ENCODE peak calls at places on chromosome 6, in six cellular contexts. E, Y, A, P, W and N are unnamed samples.

GRCh38 chr6:125191916-125192609 is 38.5 kb downstream of the TPD52L1 start:
- DNase-seq in W (no peak), E (peak), A (peak), P (peak), Y (peak), N (peak)

GRCh38 chr6:14165091-14165490 is 47.5 kb downstream of the CD83 start:
- DNase-seq in P (no peak), Y (peak), W (no peak), E (no peak), A (no peak), N (peak)

GRCh38 chr6:106370639-106371038 is 10.1 kb downstream of the CRYBG1 start:
- DNase-seq in A (no peak), Y (peak), W (no peak), E (no peak), P (no peak), N (no peak)

GRCh38 chr6:48036316-48036715 is 74.7 kb downstream of the PTCHD4 start:
- DNase-seq in A (no peak), Y (peak), P (no peak), E (no peak), W (no peak), N (peak)

GRCh38 chr6:15734118-15734897 is 71.5 kb upstream of the DTNBP1 start:
- DNase-seq in W (no peak), E (no peak), Y (no peak), A (no peak), P (no peak), N (no peak)

GRCh38 chr6:64266351-64266821 is 630.8 kb downstream of the PHF3 start:
- DNase-seq in W (no peak), Y (peak), A (no peak), E (no peak), P (no peak), N (no peak)

GRCh38 chr6:15674690-15675386 is 12.0 kb upstream of the DTNBP1 start:
- DNase-seq in A (no peak), P (no peak), E (no peak), Y (no peak), W (no peak), N (no peak)

GRCh38 chr6:166989427-166990034 is 9.7 kb upstream of the CEP43 start:
- DNase-seq in E (no peak), P (no peak), W (peak), Y (peak), A (no peak), N (peak)

GRCh38 chr6:57267586-57268293 is 45.6 kb upstream of the RAB23 start:
- DNase-seq in P (peak), W (peak), A (no peak), E (peak), Y (peak), N (peak)

GRCh38 chr6:64280569-64280968 is 645.0 kb downstream of the PHF3 start:
- DNase-seq in E (no peak), W (peak), A (no peak), P (no peak), Y (peak), N (peak)

DNA sequence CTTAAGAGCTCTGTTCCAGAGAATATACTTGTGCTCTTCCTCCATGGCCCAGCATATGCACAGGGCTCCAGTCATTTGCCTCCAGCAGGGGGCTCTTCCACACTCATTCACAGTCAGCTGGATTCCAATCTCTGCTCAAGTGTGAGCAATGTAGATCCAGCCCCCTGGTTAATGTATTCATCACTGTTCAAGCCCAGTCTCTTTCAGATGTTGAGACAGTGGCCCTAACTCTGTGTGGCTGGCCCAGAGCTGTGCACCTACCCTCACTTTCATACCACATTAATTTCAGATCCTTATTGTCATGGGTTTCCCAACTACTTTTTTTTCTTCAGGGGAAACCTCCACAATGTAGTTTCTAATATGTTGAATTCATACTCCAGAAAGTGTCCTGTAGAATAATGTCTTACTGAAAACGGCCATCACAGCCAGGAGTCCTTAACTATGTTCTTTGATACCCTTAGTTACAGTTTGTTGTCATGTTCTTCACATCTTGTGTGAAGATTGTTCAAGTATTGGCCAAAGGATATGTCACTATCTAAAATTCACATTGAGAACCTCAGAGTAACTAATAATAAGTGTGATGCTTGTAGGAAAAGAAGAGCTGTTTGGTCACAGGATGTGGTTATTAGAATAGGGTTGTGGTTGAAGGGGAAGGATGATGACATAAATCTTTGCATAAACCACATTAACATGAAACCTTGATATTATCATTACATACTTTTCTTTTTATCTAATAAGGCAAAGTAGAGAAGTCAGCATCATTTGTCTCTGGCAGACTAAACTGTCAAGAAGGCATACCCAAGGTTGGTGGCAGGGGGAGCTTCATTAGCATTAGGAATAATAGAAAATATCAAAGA is 14.4 kb upstream of the HLA-DQA1 start:
- DNase-seq in E (no peak), P (no peak), A (no peak), Y (peak), W (peak), N (peak)
- TF ChIP-seq CTCF in E (no peak), P (no peak), A (peak), Y (no peak), W (peak), N (peak)

DNA sequence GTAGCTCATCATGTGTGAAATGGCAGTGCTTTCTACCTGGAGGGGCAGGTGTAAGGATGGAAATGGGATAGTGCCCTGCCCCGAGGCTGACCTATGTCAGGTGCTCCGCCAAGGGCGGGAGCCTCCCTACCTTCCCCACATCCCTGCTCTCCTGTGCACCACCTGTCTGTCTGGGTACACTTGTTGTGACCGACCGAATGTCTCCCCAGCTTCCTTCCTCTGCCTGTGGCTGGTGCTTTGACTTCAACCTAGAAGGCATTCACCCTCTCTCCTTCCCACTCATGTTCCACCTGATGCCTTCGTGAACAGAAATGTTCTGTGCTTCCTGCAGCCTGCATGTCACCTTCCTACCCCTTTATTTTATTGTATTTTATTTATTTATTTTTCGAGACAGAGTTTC is 114.8 kb downstream of the SCML4 start:
- DNase-seq in W (no peak), Y (no peak), P (no peak), E (no peak), A (no peak), N (no peak)
- H3K4me3 ChIP-seq in W (no peak), Y (no peak), P (no peak), E (no peak), A (no peak), N (no peak)

DNA sequence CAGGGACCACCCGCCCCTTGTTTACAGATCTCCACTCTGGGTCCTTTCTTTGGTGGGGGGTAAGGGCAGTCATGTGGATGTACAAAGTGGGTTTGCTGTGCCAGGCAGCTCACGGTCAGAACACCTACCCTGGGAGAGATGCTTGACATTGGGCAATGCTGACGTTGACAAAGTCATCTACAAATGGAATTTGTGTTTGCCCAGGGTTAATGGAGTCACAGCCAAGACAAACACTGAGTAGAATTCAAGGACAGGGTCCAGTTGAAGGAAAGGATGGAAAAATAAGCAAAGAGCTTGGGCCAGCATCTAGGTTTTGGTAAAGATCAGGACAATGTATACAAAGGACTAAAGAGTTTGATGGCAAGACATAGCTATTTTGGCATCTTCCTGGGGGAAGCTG is 54.7 kb downstream of the MOCS1 start:
- DNase-seq in E (no peak), P (no peak), W (no peak), A (no peak), Y (no peak), N (peak)
- TF ChIP-seq CTCF in E (no peak), P (no peak), W (no peak), A (no peak), Y (no peak), N (no peak)

GRCh38 chr6:2877057-2877882 is 25.8 kb downstream of the SERPINB9 start:
- DNase-seq in Y (peak), E (peak), P (no peak), W (no peak), A (no peak), N (peak)
- H3K4me3 ChIP-seq in Y (no peak), E (no peak), P (no peak), W (no peak), A (peak), N (peak)

GRCh38 chr6:44096615-44097014 is 30.6 kb downstream of the MRPL14 start:
- DNase-seq in W (no peak), E (peak), Y (peak), A (peak), P (peak), N (peak)
- TF ChIP-seq CTCF in W (peak), E (peak), Y (peak), A (peak), P (peak), N (peak)

GRCh38 chr6:119445666-119446622 is 96.4 kb upstream of the MAN1A1 start:
- DNase-seq in E (no peak), W (no peak), A (no peak), Y (peak), P (no peak), N (peak)
- H3K4me3 ChIP-seq in E (no peak), W (no peak), A (no peak), Y (no peak), P (no peak), N (no peak)

DNA sequence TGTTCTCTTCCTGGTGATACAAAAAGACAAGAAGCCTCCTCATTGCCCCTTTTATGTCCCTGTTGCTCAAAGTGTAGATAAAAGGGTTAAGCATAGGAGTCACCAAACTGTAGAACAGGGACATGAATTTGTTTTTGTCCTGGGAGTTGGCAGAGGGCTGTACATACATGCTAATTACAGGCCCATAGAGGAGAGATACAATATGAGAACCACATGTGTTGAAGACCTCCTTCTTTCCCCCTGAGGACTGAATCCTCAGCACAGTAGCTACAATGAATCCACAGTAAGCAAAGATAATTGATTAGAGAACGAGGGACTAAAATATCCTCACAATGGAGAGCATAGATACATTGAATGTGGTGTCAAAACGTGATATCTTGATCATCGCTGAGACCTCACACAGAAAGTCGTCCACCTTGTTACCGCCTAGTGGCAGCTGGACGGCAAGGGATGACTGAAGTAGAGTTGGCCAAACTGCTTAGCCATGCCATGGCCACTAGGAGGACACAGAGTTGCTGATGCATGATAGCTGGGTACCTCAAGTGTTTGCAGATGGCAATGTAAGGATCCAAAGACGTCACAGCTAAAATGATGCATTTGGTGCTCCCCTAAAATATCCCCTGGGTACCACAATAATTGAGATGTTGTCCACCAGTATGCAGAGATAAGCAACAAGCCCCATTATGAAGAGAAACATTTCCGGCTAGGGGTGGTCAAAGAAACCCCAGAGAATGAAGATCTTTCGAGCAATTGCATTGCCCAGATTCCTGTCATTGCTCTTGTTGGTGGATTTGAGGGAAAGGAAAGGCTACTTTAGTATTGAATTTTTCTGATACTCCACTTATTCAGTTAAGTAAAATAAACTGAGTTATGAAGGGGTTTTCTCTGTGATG is 15.0 kb downstream of the OR2B3 start:
- DNase-seq in Y (peak), W (peak), E (no peak), P (no peak), A (no peak), N (peak)
- TF ChIP-seq CTCF in Y (peak), W (peak), E (no peak), P (peak), A (no peak), N (peak)

GRCh38 chr6:170288091-170288631 is 2.7 kb downstream of the DLL1 start:
- DNase-seq in A (no peak), Y (no peak), P (no peak), E (no peak), W (no peak), N (no peak)
- H3K4me3 ChIP-seq in A (peak), Y (peak), P (no peak), E (no peak), W (no peak), N (no peak)

GRCh38 chr6:116279232-116280160 is at the start of gene TSPYL1:
- DNase-seq in Y (peak), W (peak), A (peak), P (peak), E (peak), N (peak)
- TF ChIP-seq CTCF in Y (peak), W (peak), A (no peak), P (no peak), E (no peak), N (no peak)